ENCODE peak calls at places on chromosomes 7 and 10, in ten cellular contexts. U, Y, K, J, D, I, X, N, P and C are unnamed samples.

GRCh38 chr7:87876759-87877234 is 504 bp downstream of the DBF4 start:
- DNase-seq in X (peak; percentile 35), I (peak; percentile 18), U (peak; percentile 53), D (no peak), N (peak; percentile 2), K (peak; percentile 55), Y (peak; percentile 79), J (peak; percentile 88), P (peak; percentile 46), C (peak; percentile 46)

GRCh38 chr7:107874605-107875446 is 16.2 kb upstream of the DLD start:
- DNase-seq in K (peak; percentile 52), N (no peak), J (peak; percentile 73), P (peak; percentile 24), U (peak; percentile 85), D (no peak), I (no peak), Y (no peak), X (no peak), C (peak; percentile 28)

GRCh38 chr10:130984686-130985085 is 326.8 kb downstream of the TCERG1L start:
- DNase-seq in N (no peak), Y (no peak), D (no peak), I (no peak), P (no peak), X (no peak), K (no peak), U (no peak), J (no peak), C (no peak)

GRCh38 chr7:140719711-140720110 is 23.2 kb downstream of the NDUFB2 start:
- DNase-seq in N (no peak), J (no peak), I (no peak), U (no peak), P (no peak), Y (no peak), D (no peak), K (no peak), X (no peak), C (peak; percentile 73)

GRCh38 chr7:34128762-34129161 is 223.4 kb downstream of the BMPER start:
- DNase-seq in N (no peak), P (no peak), Y (no peak), I (no peak), D (no peak), J (no peak), K (no peak), U (no peak), X (peak; percentile 59), C (no peak)

GRCh38 chr7:140977351-140978140 is 37.2 kb downstream of the MRPS33 start:
- DNase-seq in K (no peak), P (no peak), J (no peak), I (no peak), X (no peak), D (no peak), U (no peak), Y (no peak), N (no peak), C (no peak)

GRCh38 chr10:113045155-113046055 is 95.4 kb downstream of the TCF7L2 start:
- DNase-seq in Y (no peak), D (no peak), J (no peak), K (no peak), P (no peak), N (no peak), I (no peak), U (no peak), X (peak; percentile 75), C (no peak)

GRCh38 chr7:945556-946255 is 8.8 kb downstream of the ADAP1 start:
- DNase-seq in P (no peak), K (no peak), D (no peak), U (no peak), N (no peak), X (no peak), I (no peak), J (no peak), Y (peak; percentile 97), C (peak; percentile 6)

GRCh38 chr7:142587578-142588191 is 161.6 kb upstream of the PRSS1 start:
- DNase-seq in X (peak; percentile 63), J (no peak), N (no peak), D (no peak), Y (no peak), K (peak; percentile 46), I (peak; percentile 63), U (no peak), P (no peak), C (no peak)

GRCh38 chr10:132342553-132342952 is 10.6 kb downstream of the LRRC27 start:
- DNase-seq in D (no peak), N (no peak), X (no peak), Y (no peak), U (no peak), I (no peak), P (no peak), J (no peak), K (no peak), C (no peak)

GRCh38 chr10:104209575-104210198 is 22.5 kb downstream of the CFAP43 start:
- DNase-seq in J (peak; percentile 19), K (peak; percentile 51), U (peak; percentile 43), P (peak; percentile 40), D (no peak), Y (no peak), I (no peak), N (peak; percentile 6), X (peak; percentile 17), C (peak; percentile 75)

GRCh38 chr7:18119985-18120384 is 92.3 kb upstream of the PRPS1L1 start:
- DNase-seq in X (no peak), J (no peak), P (no peak), N (no peak), U (no peak), D (no peak), K (peak; percentile 35), I (no peak), Y (no peak), C (no peak)

GRCh38 chr10:79123547-79123963 is 54.8 kb downstream of the ZMIZ1 start:
- DNase-seq in J (no peak), I (no peak), Y (no peak), N (no peak), X (no peak), P (no peak), D (no peak), U (no peak), K (no peak), C (no peak)

GRCh38 chr7:104862719-104863118 is 151.3 kb upstream of the KMT2E start:
- DNase-seq in D (no peak), N (no peak), Y (no peak), I (no peak), J (peak; percentile 24), U (peak; percentile 77), X (no peak), K (peak; percentile 21), P (no peak), C (no peak)

GRCh38 chr7:41965951-41966505 is 263.1 kb upstream of the INHBA start:
- DNase-seq in D (no peak), X (no peak), N (no peak), I (no peak), U (no peak), K (no peak), Y (no peak), P (no peak), J (no peak), C (no peak)

GRCh38 chr7:55231736-55232280 is 133.3 kb upstream of the LANCL2 start:
- DNase-seq in K (no peak), N (no peak), U (no peak), D (no peak), J (no peak), P (no peak), X (no peak), Y (no peak), I (no peak), C (no peak)

GRCh38 chr7:54653905-54654304 is 105.1 kb downstream of the SEC61G start:
- DNase-seq in X (no peak), N (no peak), Y (no peak), P (no peak), K (no peak), I (no peak), D (no peak), U (no peak), J (no peak), C (no peak)

GRCh38 chr10:48363617-48364355 is 57.3 kb downstream of the MAPK8 start:
- DNase-seq in N (no peak), K (peak; percentile 41), P (peak; percentile 1), X (peak; percentile 50), Y (no peak), D (no peak), J (peak; percentile 34), I (no peak), U (peak; percentile 57), C (peak; percentile 60)

GRCh38 chr7:12267542-12267941 is 56.4 kb downstream of the TMEM106B start:
- DNase-seq in J (no peak), P (no peak), D (no peak), U (no peak), X (no peak), K (no peak), N (no peak), Y (no peak), I (no peak), C (no peak)

GRCh38 chr10:6151087-6151977 is 51.4 kb upstream of the PFKFB3 start:
- DNase-seq in U (no peak), P (peak; percentile 65), Y (peak; percentile 49), J (peak; percentile 36), K (no peak), D (peak; percentile 36), I (no peak), N (peak; percentile 17), X (peak; percentile 37), C (no peak)

GRCh38 chr10:71213127-71213616 is 802 bp downstream of the UNC5B start:
- DNase-seq in X (peak; percentile 57), J (peak; percentile 21), N (no peak), D (no peak), Y (peak; percentile 77), P (peak; percentile 15), K (no peak), U (peak; percentile 27), I (no peak), C (peak; percentile 92)

GRCh38 chr10:104299031-104299904 is 30.3 kb downstream of the GSTO2 start:
- DNase-seq in J (no peak), X (no peak), U (no peak), K (no peak), N (no peak), Y (no peak), I (no peak), D (no peak), P (no peak), C (no peak)

GRCh38 chr10:97259119-97259518 is 33.3 kb downstream of the ARHGAP19 start:
- DNase-seq in I (no peak), K (no peak), Y (no peak), J (no peak), N (no peak), U (no peak), X (no peak), D (no peak), P (no peak), C (no peak)